ENCODE peak calls at places on chromosomes 16 and 17, in four cellular contexts. X is mucosa of descending colon, G is neural progenitor cell, M is uterus. U is an unnamed sample. For H3K4me1, the result is how much of the 10 kb centered on the place peaks cover.

GRCh38 chr17:41835800-41836549 is at the start of gene NT5C3B:
- DNase-seq in X (peak), G (peak), M (peak), U (peak)

GRCh38 chr17:65535777-65536572 is 25.5 kb downstream of the AXIN2 start:
- DNase-seq in X (no peak), G (no peak), M (no peak), U (no peak)

GRCh38 chr17:7929158-7930029 is at the start of gene KCNAB3:
- DNase-seq in X (peak), G (peak), M (peak), U (no peak)

GRCh38 chr17:6524520-6524919 is 31.8 kb downstream of the PITPNM3 start:
- DNase-seq in X (no peak), G (no peak), M (no peak), U (no peak)

GRCh38 chr17:83143817-83144231 is 64.4 kb downstream of the METRNL start:
- DNase-seq in X (no peak), G (no peak), M (no peak), U (no peak)

GRCh38 chr16:73011926-73012325 is 36.0 kb downstream of the ZFHX3 start:
- DNase-seq in X (no peak), G (no peak), M (no peak), U (no peak)

GRCh38 chr17:38425744-38426143 is 2.5 kb upstream of the ARHGAP23 start:
- DNase-seq in X (no peak), G (no peak), M (peak), U (no peak)

GRCh38 chr16:67936876-67937605 is 391 bp upstream of the PSMB10 start:
- DNase-seq in X (no peak), G (no peak), M (no peak), U (peak)

GRCh38 chr17:72346306-72346705 is 225.5 kb downstream of the SOX9 start:
- DNase-seq in X (no peak), G (no peak), M (no peak), U (no peak)

GRCh38 chr16:53955221-53955875 is 251.4 kb downstream of the FTO start:
- DNase-seq in X (no peak), G (no peak), M (no peak), U (no peak)

GRCh38 chr17:37802712-37803416 is 58.0 kb upstream of the HNF1B start:
- DNase-seq in X (no peak), G (no peak), M (no peak), U (peak)

DNA sequence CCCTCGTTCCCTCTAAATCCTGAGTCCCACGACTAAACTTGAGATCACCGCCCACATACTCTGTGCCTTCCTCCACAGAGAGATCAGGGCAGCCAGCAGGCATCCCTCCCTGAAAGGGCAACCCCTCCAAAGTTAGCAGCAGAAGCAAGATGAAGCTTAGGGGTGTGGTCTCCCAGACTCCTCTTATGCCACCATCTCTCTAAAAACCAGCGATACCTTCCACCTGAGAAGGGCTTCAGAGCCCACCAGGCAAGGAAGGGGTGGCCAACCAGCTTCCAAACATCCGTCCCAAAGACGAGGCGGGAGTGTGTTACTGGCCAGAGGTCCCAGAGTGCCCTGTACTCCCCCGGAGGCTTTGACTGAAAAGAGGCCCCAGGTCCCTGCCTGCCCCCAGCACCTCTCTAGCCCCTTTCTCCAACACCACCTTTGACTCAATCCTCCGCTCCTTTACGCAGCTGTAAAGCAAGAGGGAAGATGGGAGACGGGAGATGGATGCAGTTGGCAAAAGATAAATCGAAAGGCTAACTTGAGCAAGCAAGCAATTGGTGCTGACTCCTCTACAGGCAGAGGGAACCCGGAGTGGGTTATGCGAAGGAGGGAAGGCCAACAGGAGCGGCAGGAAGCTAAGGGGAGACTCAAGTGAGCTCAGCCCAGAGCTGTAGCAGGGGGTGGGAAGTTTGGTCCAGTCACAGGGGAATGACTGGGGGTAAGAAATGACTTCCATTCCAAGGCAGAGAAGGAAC is 1.1 kb downstream of the ST3GAL2 start:
- DNase-seq in X (no peak), G (peak), M (peak), U (peak)
- H3K4me1 ChIP-seq in X (under half), G (under half), M (under half), U (under half)

GRCh38 chr17:57630736-57631135 is 114.4 kb downstream of the CCDC182 start:
- DNase-seq in X (no peak), G (no peak), M (no peak), U (no peak)

GRCh38 chr17:57627591-57627990 is 117.5 kb downstream of the CCDC182 start:
- DNase-seq in X (no peak), G (no peak), M (no peak), U (no peak)

GRCh38 chr17:57628421-57628820 is 116.7 kb downstream of the CCDC182 start:
- DNase-seq in X (no peak), G (no peak), M (no peak), U (no peak)

GRCh38 chr17:57629470-57629869 is 115.6 kb downstream of the CCDC182 start:
- DNase-seq in X (no peak), G (no peak), M (no peak), U (no peak)

GRCh38 chr17:57629886-57630285 is 115.2 kb downstream of the CCDC182 start:
- DNase-seq in X (no peak), G (no peak), M (no peak), U (no peak)
- H3K4me3 ChIP-seq in X (no peak), G (no peak), M (no peak), U (no peak)

GRCh38 chr17:28413804-28414203 is 7.8 kb upstream of the SLC46A1 start:
- DNase-seq in X (no peak), G (no peak), M (no peak), U (no peak)
- TF ChIP-seq CTCF in X (no peak), G (no peak), M (no peak), U (no peak)

DNA sequence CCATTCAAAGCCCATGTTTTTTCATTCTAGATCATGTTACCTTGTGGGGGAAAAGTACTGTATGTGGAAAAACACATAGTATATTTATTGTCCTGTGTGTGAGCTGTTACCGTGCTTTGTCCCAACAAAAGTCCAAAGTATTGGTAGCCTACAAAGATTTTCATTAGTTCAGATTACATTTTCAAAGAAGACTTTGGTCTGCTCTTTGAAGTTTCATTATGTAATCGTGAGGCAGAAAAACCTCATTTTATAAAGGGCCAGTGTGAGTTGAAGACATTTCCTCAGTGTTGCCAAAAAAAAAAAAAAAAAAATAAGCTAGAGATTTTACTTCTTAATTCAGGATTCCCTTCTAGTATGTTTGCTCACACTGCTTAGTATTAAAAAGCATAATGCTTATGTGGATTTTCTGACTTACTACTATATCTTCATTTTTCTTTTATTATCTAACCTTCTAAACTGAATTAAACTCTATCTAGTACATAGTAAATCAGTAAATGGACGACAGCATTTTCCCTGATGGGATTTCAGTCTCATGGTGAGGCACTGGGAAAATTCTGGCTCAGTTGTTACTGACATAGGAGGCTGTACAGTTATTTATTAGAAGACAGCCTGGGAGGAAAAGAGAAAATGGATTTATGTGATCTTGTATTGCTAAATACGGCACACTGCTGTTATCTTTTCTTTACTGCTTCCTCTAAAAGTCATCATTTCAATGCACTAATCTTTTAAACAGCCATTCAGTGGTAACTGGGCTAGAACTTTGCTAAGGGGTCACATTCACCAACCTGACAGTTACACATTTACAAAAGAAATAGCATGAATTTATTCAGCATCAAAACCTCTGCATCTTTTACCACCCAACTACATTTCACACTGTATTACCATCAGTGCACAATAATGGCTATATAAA is 100.6 kb downstream of the STXBP4 start:
- DNase-seq in X (no peak), G (no peak), M (no peak), U (no peak)
- H3K4me1 ChIP-seq in X (under half), G (under half), M (under half), U (under half)

DNA sequence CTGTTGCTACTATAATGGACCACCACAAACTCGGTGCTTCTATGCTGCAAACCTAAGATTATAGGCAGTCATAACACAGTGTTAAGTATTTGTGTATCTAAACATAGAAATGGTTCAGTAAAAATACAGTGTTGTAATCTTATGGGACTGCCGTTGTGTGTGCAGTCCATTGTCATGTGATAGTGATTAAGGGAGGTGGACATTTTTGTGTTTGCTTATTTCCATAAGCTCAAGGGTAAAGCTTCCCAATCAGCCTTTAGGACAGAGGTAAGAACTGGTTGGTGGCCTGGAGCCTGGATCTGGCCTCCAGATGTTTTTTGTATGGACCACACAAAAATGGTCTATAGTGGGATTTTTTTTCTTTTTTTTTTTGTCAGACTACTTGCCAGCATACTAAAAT is 29.9 kb downstream of the WWOX start:
- DNase-seq in X (no peak), G (no peak), M (no peak), U (no peak)
- H3K4me3 ChIP-seq in X (no peak), G (no peak), M (no peak), U (no peak)

GRCh38 chr16:10982430-10983174 is 38.2 kb downstream of the CLEC16A start:
- DNase-seq in X (no peak), G (no peak), M (no peak), U (no peak)

GRCh38 chr16:10980811-10981210 is 36.4 kb downstream of the CLEC16A start:
- DNase-seq in X (no peak), G (no peak), M (no peak), U (no peak)

GRCh38 chr16:10981697-10982216 is 37.4 kb downstream of the CLEC16A start:
- DNase-seq in X (no peak), G (no peak), M (no peak), U (no peak)

GRCh38 chr16:10984509-10984908 is 40.1 kb downstream of the CLEC16A start:
- DNase-seq in X (no peak), G (no peak), M (no peak), U (no peak)

DNA sequence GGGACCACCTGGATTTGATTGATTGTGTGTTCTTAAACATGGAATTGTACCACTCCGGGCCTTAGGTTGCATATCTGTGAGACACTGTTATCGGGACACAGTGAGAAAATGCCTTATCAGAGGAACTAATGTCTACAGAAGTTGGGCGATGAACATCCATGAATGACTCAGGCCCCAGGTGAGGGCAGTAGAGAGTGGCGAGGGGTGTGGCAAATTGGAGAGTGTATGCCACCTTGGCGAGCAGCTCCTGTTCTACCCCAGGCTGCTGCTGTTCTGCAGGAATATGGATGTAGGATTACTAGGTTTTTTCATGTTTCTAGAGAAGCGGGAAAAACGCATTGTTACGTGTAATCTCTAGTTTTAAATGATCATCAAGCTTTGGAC is 38.8 kb downstream of the CLEC16A start:
- DNase-seq in X (no peak), G (no peak), M (no peak), U (no peak)
- TF ChIP-seq CTCF in X (no peak), G (no peak), M (no peak), U (no peak)

U was measured in adrenal gland.